ENCODE peak calls at places on chromosomes 7 and 10, in nine cellular contexts. V is brain microvascular endothelial cell, Y is astrocyte, K is neuronal stem cell, R is H1, T is left ventricle myocardium inferior, N is A549, J is lung, L is GM12878. B is an unnamed sample.

GRCh38 chr10:26780793-26781601 is 79.8 kb downstream of the ABI1 start:
- DNase-seq in V (peak; percentile 78), Y (peak; percentile 95), K (no peak), R (peak; percentile 33), T (no peak), N (peak; percentile 65), J (no peak), L (peak; percentile 69), B (no peak)

GRCh38 chr10:22823109-22823508 is 104.7 kb upstream of the ARMC3 start:
- DNase-seq in V (peak; percentile 82), Y (peak; percentile 95), K (no peak), R (no peak), T (no peak), N (peak; percentile 33), J (no peak), L (peak; percentile 23), B (no peak)

GRCh38 chr7:27185013-27185707 is at the start of gene HOXA11:
- DNase-seq in V (no peak), Y (no peak), K (no peak), R (no peak), T (no peak), N (no peak), J (no peak), L (no peak), B (no peak)

GRCh38 chr7:47982610-47983009 is 3.2 kb upstream of the HUS1 start:
- DNase-seq in V (no peak), Y (no peak), K (no peak), R (no peak), T (no peak), N (no peak), J (no peak), L (no peak), B (no peak)

GRCh38 chr7:155306677-155307470 is 9.2 kb downstream of the INSIG1 start:
- DNase-seq in V (no peak), Y (no peak), K (no peak), R (no peak), T (no peak), N (no peak), J (no peak), L (no peak), B (no peak)

GRCh38 chr7:136877990-136878389 is 9.5 kb downstream of the CHRM2 start:
- DNase-seq in V (no peak), Y (no peak), K (no peak), R (no peak), T (no peak), N (no peak), J (no peak), L (no peak), B (no peak)

GRCh38 chr10:100970914-100971811 is 1.9 kb downstream of the SEMA4G start:
- DNase-seq in V (no peak), Y (no peak), K (no peak), R (no peak), T (no peak), N (peak; percentile 65), J (no peak), L (no peak), B (no peak)

GRCh38 chr10:81018898-81019890 is 481.5 kb downstream of the SH2D4B start:
- DNase-seq in V (peak; percentile 32), Y (peak; percentile 16), K (peak; percentile 40), R (peak; percentile 21), T (no peak), N (peak; percentile 20), J (no peak), L (no peak), B (no peak)

GRCh38 chr10:79168231-79168630 is 99.5 kb downstream of the ZMIZ1 start:
- DNase-seq in V (no peak), Y (no peak), K (no peak), R (no peak), T (no peak), N (no peak), J (no peak), L (no peak), B (no peak)

DNA sequence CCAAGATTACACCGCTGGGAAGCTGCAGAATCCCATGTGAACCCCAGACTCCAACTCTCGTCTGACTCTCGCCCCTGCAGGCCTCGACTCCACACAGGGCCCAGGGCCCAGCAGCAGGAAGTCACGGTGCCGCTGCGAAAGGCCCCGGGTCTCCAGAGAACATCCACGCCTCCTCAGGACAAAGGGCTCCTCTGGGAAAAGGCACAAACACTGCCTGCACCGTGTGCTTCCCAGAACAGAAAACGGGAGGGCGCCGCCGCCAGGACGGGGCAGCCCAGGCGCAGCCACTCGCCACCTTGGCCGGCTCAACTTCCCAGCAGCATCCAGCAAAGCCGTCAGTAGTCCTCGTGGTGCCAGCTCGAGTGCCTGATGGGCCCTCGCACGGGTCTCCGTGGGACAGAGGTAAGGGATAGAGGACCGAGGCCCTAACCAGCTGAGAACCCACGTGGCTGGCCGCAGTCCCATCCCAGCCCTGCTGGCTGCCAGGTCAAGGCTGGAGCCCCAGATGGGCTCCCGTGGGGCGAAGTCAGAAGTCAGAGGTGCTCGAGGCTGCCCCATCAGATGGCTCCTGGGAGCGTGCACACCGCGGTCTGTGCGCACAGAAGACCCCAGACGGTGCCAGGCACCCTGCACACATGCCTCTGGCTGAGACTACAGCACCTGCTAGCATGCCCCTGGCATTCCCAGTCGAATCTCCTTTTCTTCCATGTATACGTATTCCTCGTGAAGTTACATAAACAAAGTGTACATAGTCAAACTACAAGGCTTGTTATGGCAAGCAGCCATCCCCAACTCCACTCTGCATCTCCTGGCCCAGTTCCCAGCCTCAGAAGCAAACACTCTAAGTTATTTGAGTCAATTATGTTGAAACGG is 60.2 kb downstream of the MAD1L1 start:
- DNase-seq in V (peak; percentile 77), Y (peak; percentile 84), K (no peak), R (no peak), T (no peak), N (no peak), J (peak; percentile 82), L (no peak), B (no peak)
- H3K4me3 ChIP-seq in V (no peak overlapping the region), Y (no peak overlapping the region), K (no peak overlapping the region), R (no peak overlapping the region), T (peak overlapping the region; percentile 5), N (no peak overlapping the region), J (no peak overlapping the region), L (no peak overlapping the region), B (no peak overlapping the region)

DNA sequence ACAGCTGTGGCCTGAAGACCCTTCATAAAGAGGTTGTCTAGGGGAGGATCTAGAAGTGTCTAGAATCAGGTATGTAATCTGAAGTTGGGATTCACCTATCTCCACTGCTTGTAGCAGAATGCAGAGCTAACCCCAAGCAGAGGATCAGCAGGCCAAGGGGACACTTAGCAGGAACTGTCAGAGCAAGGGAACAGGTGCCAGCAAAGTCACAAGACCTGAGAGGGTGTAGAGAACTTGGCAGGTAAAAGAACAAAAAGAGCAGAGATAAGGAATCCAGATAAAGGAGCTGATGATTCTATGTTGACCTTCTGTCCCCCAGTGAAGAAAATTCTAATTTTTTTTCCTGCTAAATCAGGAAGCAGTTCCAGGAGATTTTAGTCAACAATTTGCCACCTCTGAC is 91.4 kb upstream of the CCDC71L start:
- DNase-seq in V (no peak), Y (no peak), K (no peak), R (no peak), T (no peak), N (no peak), J (no peak), L (no peak), B (no peak)
- H3K27ac ChIP-seq in V (no peak overlapping the region), Y (no peak overlapping the region), K (no peak overlapping the region), R (no peak overlapping the region), T (no peak overlapping the region), N (no peak overlapping the region), J (no peak overlapping the region), L (no peak overlapping the region), B (no peak overlapping the region)

GRCh38 chr10:29734640-29734979 is 99.8 kb upstream of the SVIL start:
- DNase-seq in V (no peak), Y (no peak), K (no peak), R (no peak), T (no peak), N (no peak), J (no peak), L (no peak), B (no peak)
- H3K4me3 ChIP-seq in V (peak overlapping the region; percentile 78), Y (peak overlapping the region; percentile 79), K (peak overlapping the region; percentile 70), R (peak overlapping the region; percentile 72), T (peak overlapping the region; percentile 90), N (peak overlapping the region; percentile 89), J (peak overlapping the region; percentile 90), L (no peak overlapping the region), B (peak overlapping the region; percentile 49)

GRCh38 chr10:122294511-122295422 is 23.7 kb downstream of the BTBD16 start:
- DNase-seq in V (no peak), Y (no peak), K (no peak), R (no peak), T (no peak), N (no peak), J (no peak), L (no peak), B (no peak)
- H3K27ac ChIP-seq in V (no peak overlapping the region), Y (no peak overlapping the region), K (no peak overlapping the region), R (no peak overlapping the region), T (no peak overlapping the region), N (no peak overlapping the region), J (no peak overlapping the region), L (no peak overlapping the region), B (no peak overlapping the region)

DNA sequence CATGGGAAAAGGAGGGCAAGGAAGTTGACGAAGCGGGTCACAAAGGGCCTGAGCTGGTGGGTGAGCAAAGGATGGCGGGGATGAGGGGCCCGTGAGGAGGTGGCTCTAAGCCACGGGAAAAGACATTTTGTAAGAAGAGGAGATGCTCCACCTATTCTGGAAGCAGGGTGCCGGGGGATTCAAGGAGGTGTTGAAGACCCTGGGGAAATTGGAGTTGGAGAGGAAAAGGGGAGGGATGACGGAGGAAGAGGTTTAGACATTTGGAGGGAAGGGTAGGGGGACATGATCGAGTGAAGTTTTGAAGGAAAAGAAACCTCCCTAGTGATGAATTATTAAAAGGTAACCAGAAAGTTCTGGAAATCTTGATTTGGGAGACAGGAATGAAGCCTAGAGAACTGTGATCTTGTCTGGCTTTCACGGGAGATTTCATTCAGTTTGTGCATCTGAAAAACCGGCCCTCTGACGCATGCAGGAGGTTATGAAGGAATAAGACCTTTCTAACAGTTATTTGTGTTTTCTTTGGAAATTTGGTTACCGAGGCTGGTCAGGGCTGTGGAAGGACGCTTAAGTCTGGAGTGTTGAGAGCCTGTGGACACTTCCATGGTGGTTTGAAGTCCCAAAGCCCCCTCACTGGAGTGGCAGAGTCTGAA is 1.4 kb downstream of the SMO start:
- DNase-seq in V (no peak), Y (no peak), K (no peak), R (no peak), T (no peak), N (no peak), J (no peak), L (no peak), B (no peak)
- H3K4me3 ChIP-seq in V (peak overlapping the region; percentile 67), Y (peak overlapping the region; percentile 68), K (peak overlapping the region; percentile 65), R (peak overlapping the region; percentile 94), T (peak overlapping the region; percentile 86), N (peak overlapping the region; percentile 87), J (no peak overlapping the region), L (peak overlapping the region; percentile 92), B (no peak overlapping the region)

DNA sequence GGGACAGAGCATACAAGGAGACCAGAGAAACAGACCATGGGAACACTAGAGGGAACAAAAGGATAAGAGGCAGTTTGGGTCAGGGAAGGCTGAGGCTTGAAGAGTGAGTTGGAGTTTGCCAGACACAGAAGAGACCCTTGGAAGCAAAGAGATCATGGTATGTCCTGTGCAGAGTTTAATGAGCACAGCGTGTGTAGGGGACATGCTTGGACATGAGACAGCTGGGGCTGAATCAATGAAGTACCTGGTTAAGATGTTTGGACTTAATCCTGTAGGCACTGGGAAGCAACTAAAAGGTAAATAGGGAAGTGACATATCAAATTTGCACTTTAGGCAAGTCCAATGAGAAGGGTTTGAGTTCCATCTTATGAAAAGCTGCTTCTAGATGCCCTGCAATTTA is 79.6 kb downstream of the KIAA1217 start:
- DNase-seq in V (no peak), Y (no peak), K (no peak), R (no peak), T (no peak), N (no peak), J (no peak), L (no peak), B (no peak)
- H3K27ac ChIP-seq in V (no peak overlapping the region), Y (no peak overlapping the region), K (no peak overlapping the region), R (no peak overlapping the region), T (peak overlapping the region; percentile 36), N (no peak overlapping the region), J (peak overlapping the region; percentile 49), L (no peak overlapping the region), B (no peak overlapping the region)

B was measured in CD8-positive, alpha-beta memory T cell.